ENCODE peak calls at places on chromosomes 13 and 19, in six cellular contexts. One of them, this sample, is unnamed. For H3K4me1, the result is how much of the 10 kb centered on the place peaks cover.

GRCh38 chr19:7132054-7132453 is 62.6 kb downstream of the ZNF557 start:
- DNase-seq in suprapubic skin: no peak
- DNase-seq in spleen: peak
- DNase-seq in mesendoderm: no peak
- DNase-seq in IMR-90: no peak
- DNase-seq in Peyer's patch: no peak
- DNase-seq in this sample: no peak

GRCh38 chr19:35559781-35560180 is 3.7 kb downstream of the ATP4A start:
- DNase-seq in Peyer's patch: no peak
- DNase-seq in mesendoderm: no peak
- DNase-seq in IMR-90: no peak
- DNase-seq in suprapubic skin: no peak
- DNase-seq in spleen: peak
- DNase-seq in this sample: no peak

GRCh38 chr19:12974301-12975220 is 5.2 kb downstream of the DAND5 start:
- DNase-seq in spleen: no peak
- DNase-seq in Peyer's patch: no peak
- DNase-seq in suprapubic skin: no peak
- DNase-seq in mesendoderm: no peak
- DNase-seq in IMR-90: no peak
- DNase-seq in this sample: no peak

GRCh38 chr19:56712609-56713008 is 41.1 kb upstream of the ZNF835 start:
- DNase-seq in suprapubic skin: no peak
- DNase-seq in spleen: no peak
- DNase-seq in mesendoderm: peak
- DNase-seq in Peyer's patch: no peak
- DNase-seq in IMR-90: no peak
- DNase-seq in this sample: no peak

GRCh38 chr19:6260912-6261636 is 18.7 kb downstream of the MLLT1 start:
- DNase-seq in suprapubic skin: no peak
- DNase-seq in Peyer's patch: no peak
- DNase-seq in IMR-90: peak
- DNase-seq in mesendoderm: peak
- DNase-seq in spleen: no peak
- DNase-seq in this sample: peak

GRCh38 chr13:110626510-110626909 is 11.2 kb downstream of the NAXD start:
- DNase-seq in Peyer's patch: no peak
- DNase-seq in spleen: no peak
- DNase-seq in suprapubic skin: no peak
- DNase-seq in IMR-90: no peak
- DNase-seq in mesendoderm: no peak
- DNase-seq in this sample: no peak

GRCh38 chr13:102580552-102581169 is 16.1 kb upstream of the TPP2 start:
- DNase-seq in suprapubic skin: no peak
- DNase-seq in IMR-90: peak
- DNase-seq in spleen: no peak
- DNase-seq in mesendoderm: peak
- DNase-seq in Peyer's patch: no peak
- DNase-seq in this sample: peak

GRCh38 chr13:95020298-95020987 is 280.8 kb downstream of the ABCC4 start:
- DNase-seq in spleen: no peak
- DNase-seq in suprapubic skin: no peak
- DNase-seq in Peyer's patch: no peak
- DNase-seq in IMR-90: no peak
- DNase-seq in mesendoderm: no peak
- DNase-seq in this sample: no peak

GRCh38 chr13:98221234-98221633 is 44.2 kb upstream of the RNF113B start:
- DNase-seq in spleen: no peak
- DNase-seq in IMR-90: no peak
- DNase-seq in mesendoderm: no peak
- DNase-seq in Peyer's patch: no peak
- DNase-seq in suprapubic skin: no peak
- DNase-seq in this sample: no peak

GRCh38 chr19:48678201-48678600 is 5.4 kb upstream of the NTN5 start:
- DNase-seq in Peyer's patch: no peak
- DNase-seq in IMR-90: no peak
- DNase-seq in mesendoderm: no peak
- DNase-seq in suprapubic skin: no peak
- DNase-seq in spleen: peak
- DNase-seq in this sample: no peak

DNA sequence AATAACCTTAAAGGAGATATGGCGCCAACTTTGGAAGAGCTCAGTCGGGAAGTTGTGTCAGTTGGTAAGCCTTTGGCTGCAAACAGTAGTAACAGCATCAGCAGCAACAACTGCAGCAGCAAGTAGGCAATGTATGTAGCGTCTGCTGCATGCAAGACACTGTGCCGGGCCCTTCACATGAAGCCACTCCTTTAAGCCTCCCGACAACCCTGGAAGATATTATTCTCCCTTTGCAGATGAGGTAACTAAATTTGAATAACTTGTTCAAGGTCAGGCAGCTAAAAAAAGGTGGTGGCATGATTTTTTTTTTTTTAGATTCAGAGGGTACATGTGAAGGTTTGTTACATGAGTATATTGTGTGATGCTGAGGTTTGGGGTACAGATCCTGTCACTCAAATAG is 19.7 kb downstream of the SIPA1L3 start:
- DNase-seq in suprapubic skin: no peak
- DNase-seq in spleen: no peak
- DNase-seq in Peyer's patch: no peak
- DNase-seq in IMR-90: no peak
- DNase-seq in mesendoderm: no peak
- DNase-seq in this sample: no peak
- H3K4me1 ChIP-seq in suprapubic skin: under half
- H3K4me1 ChIP-seq in spleen: half or more
- H3K4me1 ChIP-seq in Peyer's patch: under half
- H3K4me1 ChIP-seq in IMR-90: under half
- H3K4me1 ChIP-seq in mesendoderm: under half
- H3K4me1 ChIP-seq in this sample: under half

GRCh38 chr13:69423844-69424243 is 683.8 kb upstream of the ATXN8OS start:
- DNase-seq in suprapubic skin: no peak
- DNase-seq in spleen: no peak
- DNase-seq in Peyer's patch: no peak
- DNase-seq in IMR-90: no peak
- DNase-seq in mesendoderm: peak
- DNase-seq in this sample: peak

GRCh38 chr13:69418319-69418718 is 689.3 kb upstream of the ATXN8OS start:
- DNase-seq in mesendoderm: no peak
- DNase-seq in spleen: no peak
- DNase-seq in Peyer's patch: no peak
- DNase-seq in suprapubic skin: no peak
- DNase-seq in IMR-90: no peak
- DNase-seq in this sample: no peak
- H3K4me1 ChIP-seq in mesendoderm: under half
- H3K4me1 ChIP-seq in spleen: under half
- H3K4me1 ChIP-seq in Peyer's patch: under half
- H3K4me1 ChIP-seq in suprapubic skin: under half
- H3K4me1 ChIP-seq in IMR-90: under half
- H3K4me1 ChIP-seq in this sample: under half

DNA sequence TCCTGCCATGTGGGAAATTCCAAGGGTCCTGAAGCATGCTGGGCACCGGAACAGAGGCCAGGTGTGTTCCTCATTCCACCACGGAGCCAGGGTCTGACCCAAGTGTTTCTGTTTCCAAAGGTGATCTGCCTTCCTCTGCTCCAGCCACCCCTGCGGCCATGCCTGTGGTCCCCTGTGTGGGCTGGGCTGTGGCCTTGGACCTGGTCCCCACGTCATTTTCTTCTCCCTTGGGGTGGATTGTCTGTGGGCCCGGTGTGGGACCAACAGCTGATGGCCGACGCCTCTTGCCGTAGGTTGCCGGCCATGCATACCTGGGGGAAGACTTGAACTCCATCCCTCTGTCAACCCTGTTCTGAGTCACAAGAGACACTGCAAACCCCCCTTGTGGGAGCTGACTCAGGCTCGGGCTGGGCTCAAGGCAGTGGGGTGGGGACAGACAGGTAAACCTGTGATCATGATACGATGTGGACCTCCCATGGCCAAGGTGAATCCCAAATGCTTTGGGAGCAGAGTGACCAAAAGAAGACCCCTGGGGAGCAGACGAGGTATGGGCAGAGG is 35.0 kb downstream of the ATP11A start:
- DNase-seq in suprapubic skin: no peak
- DNase-seq in mesendoderm: no peak
- DNase-seq in spleen: peak
- DNase-seq in IMR-90: no peak
- DNase-seq in Peyer's patch: no peak
- DNase-seq in this sample: no peak
- H3K4me1 ChIP-seq in suprapubic skin: under half
- H3K4me1 ChIP-seq in mesendoderm: under half
- H3K4me1 ChIP-seq in spleen: under half
- H3K4me1 ChIP-seq in IMR-90: under half
- H3K4me1 ChIP-seq in Peyer's patch: under half
- H3K4me1 ChIP-seq in this sample: under half

DNA sequence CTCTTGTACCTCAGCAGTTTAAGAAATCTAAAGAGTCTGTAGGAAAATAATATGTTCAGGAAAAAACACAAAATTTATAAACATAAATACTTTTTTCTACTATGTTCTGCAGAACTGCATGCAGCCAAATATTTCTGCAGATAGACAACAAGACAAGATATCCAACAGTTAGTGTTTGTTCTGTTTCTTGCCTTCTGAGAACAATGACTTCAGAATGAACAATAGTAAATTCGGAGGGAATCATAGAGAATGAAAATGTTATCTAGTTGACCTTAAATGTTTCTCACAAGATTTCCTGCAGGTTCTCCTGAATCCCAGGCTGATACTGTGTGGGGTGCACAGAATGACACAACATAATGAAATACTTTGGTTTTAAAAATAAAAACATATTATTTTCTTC is 180.4 kb downstream of the PCDH9 start:
- DNase-seq in Peyer's patch: no peak
- DNase-seq in suprapubic skin: no peak
- DNase-seq in mesendoderm: no peak
- DNase-seq in IMR-90: no peak
- DNase-seq in spleen: no peak
- DNase-seq in this sample: no peak
- H3K4me1 ChIP-seq in Peyer's patch: under half
- H3K4me1 ChIP-seq in suprapubic skin: under half
- H3K4me1 ChIP-seq in mesendoderm: under half
- H3K4me1 ChIP-seq in IMR-90: under half
- H3K4me1 ChIP-seq in spleen: under half
- H3K4me1 ChIP-seq in this sample: under half